ENCODE peak calls at places on chromosomes 7 and 10, in five cellular contexts. One of them, this sample, is unnamed.

GRCh38 chr10:60044221-60044620 is 137.9 kb upstream of the CCDC6 start:
- DNase-seq in progenitor cell of endocrine pancreas: no peak
- DNase-seq in foreskin fibroblast: peak; percentile 28
- DNase-seq in stimulated activated CD8-positive, alpha-beta memory T cell treated with anti-CD3 and anti-CD28 coated beads, Interleukin-15, amount 100 ng/mL, for 24 hours: no peak
- DNase-seq in NCI-H2107: no peak
- DNase-seq in this sample: peak; percentile 38

GRCh38 chr10:100009793-100010676 is at the start of gene DNMBP:
- DNase-seq in progenitor cell of endocrine pancreas: peak; percentile 79
- DNase-seq in stimulated activated CD8-positive, alpha-beta memory T cell treated with anti-CD3 and anti-CD28 coated beads, Interleukin-15, amount 100 ng/mL, for 24 hours: peak; percentile 69
- DNase-seq in NCI-H2107: peak; percentile 9
- DNase-seq in foreskin fibroblast: peak; percentile 87
- DNase-seq in this sample: peak; percentile 66

GRCh38 chr7:134415700-134416099 is 43.2 kb downstream of the AKR1B1 start:
- DNase-seq in stimulated activated CD8-positive, alpha-beta memory T cell treated with anti-CD3 and anti-CD28 coated beads, Interleukin-15, amount 100 ng/mL, for 24 hours: no peak
- DNase-seq in foreskin fibroblast: peak; percentile 15
- DNase-seq in NCI-H2107: no peak
- DNase-seq in progenitor cell of endocrine pancreas: no peak
- DNase-seq in this sample: no peak

GRCh38 chr10:72088879-72089585 is 681 bp upstream of the SPOCK2 start:
- DNase-seq in NCI-H2107: no peak
- DNase-seq in foreskin fibroblast: peak; percentile 37
- DNase-seq in progenitor cell of endocrine pancreas: no peak
- DNase-seq in stimulated activated CD8-positive, alpha-beta memory T cell treated with anti-CD3 and anti-CD28 coated beads, Interleukin-15, amount 100 ng/mL, for 24 hours: no peak
- DNase-seq in this sample: peak; percentile 3

GRCh38 chr7:7201583-7202374 is 19.4 kb downstream of the C1GALT1 start:
- DNase-seq in foreskin fibroblast: no peak
- DNase-seq in NCI-H2107: peak; percentile 29
- DNase-seq in stimulated activated CD8-positive, alpha-beta memory T cell treated with anti-CD3 and anti-CD28 coated beads, Interleukin-15, amount 100 ng/mL, for 24 hours: no peak
- DNase-seq in progenitor cell of endocrine pancreas: no peak
- DNase-seq in this sample: no peak

GRCh38 chr7:18978108-18978495 is 139.3 kb downstream of the TWIST1 start:
- DNase-seq in NCI-H2107: no peak
- DNase-seq in stimulated activated CD8-positive, alpha-beta memory T cell treated with anti-CD3 and anti-CD28 coated beads, Interleukin-15, amount 100 ng/mL, for 24 hours: no peak
- DNase-seq in foreskin fibroblast: peak; percentile 87
- DNase-seq in progenitor cell of endocrine pancreas: no peak
- DNase-seq in this sample: peak; percentile 78

GRCh38 chr10:131949041-131949862 is 32.5 kb downstream of the BNIP3 start:
- DNase-seq in progenitor cell of endocrine pancreas: no peak
- DNase-seq in foreskin fibroblast: no peak
- DNase-seq in NCI-H2107: no peak
- DNase-seq in stimulated activated CD8-positive, alpha-beta memory T cell treated with anti-CD3 and anti-CD28 coated beads, Interleukin-15, amount 100 ng/mL, for 24 hours: no peak
- DNase-seq in this sample: no peak

GRCh38 chr10:366186-366585 is 230.9 kb downstream of the ZMYND11 start:
- DNase-seq in foreskin fibroblast: no peak
- DNase-seq in progenitor cell of endocrine pancreas: no peak
- DNase-seq in NCI-H2107: no peak
- DNase-seq in stimulated activated CD8-positive, alpha-beta memory T cell treated with anti-CD3 and anti-CD28 coated beads, Interleukin-15, amount 100 ng/mL, for 24 hours: no peak
- DNase-seq in this sample: no peak

GRCh38 chr7:135650831-135651573 is 11.3 kb upstream of the STMP1 start:
- DNase-seq in NCI-H2107: no peak
- DNase-seq in stimulated activated CD8-positive, alpha-beta memory T cell treated with anti-CD3 and anti-CD28 coated beads, Interleukin-15, amount 100 ng/mL, for 24 hours: no peak
- DNase-seq in progenitor cell of endocrine pancreas: no peak
- DNase-seq in foreskin fibroblast: peak; percentile 83
- DNase-seq in this sample: peak; percentile 77

GRCh38 chr7:117403737-117404136 is 23.6 kb downstream of the ASZ1 start:
- DNase-seq in NCI-H2107: no peak
- DNase-seq in stimulated activated CD8-positive, alpha-beta memory T cell treated with anti-CD3 and anti-CD28 coated beads, Interleukin-15, amount 100 ng/mL, for 24 hours: no peak
- DNase-seq in foreskin fibroblast: no peak
- DNase-seq in progenitor cell of endocrine pancreas: no peak
- DNase-seq in this sample: no peak

GRCh38 chr7:96304573-96304972 is 17.3 kb downstream of the SLC25A13 start:
- DNase-seq in NCI-H2107: no peak
- DNase-seq in progenitor cell of endocrine pancreas: no peak
- DNase-seq in stimulated activated CD8-positive, alpha-beta memory T cell treated with anti-CD3 and anti-CD28 coated beads, Interleukin-15, amount 100 ng/mL, for 24 hours: no peak
- DNase-seq in foreskin fibroblast: no peak
- DNase-seq in this sample: no peak

GRCh38 chr10:104323085-104323484 is 15.2 kb downstream of the ITPRIP start:
- DNase-seq in NCI-H2107: no peak
- DNase-seq in progenitor cell of endocrine pancreas: no peak
- DNase-seq in foreskin fibroblast: no peak
- DNase-seq in stimulated activated CD8-positive, alpha-beta memory T cell treated with anti-CD3 and anti-CD28 coated beads, Interleukin-15, amount 100 ng/mL, for 24 hours: no peak
- DNase-seq in this sample: no peak

GRCh38 chr10:61541960-61542359 is 88.8 kb upstream of the TMEM26 start:
- DNase-seq in stimulated activated CD8-positive, alpha-beta memory T cell treated with anti-CD3 and anti-CD28 coated beads, Interleukin-15, amount 100 ng/mL, for 24 hours: no peak
- DNase-seq in foreskin fibroblast: no peak
- DNase-seq in NCI-H2107: no peak
- DNase-seq in progenitor cell of endocrine pancreas: no peak
- DNase-seq in this sample: no peak

GRCh38 chr7:374706-375490 is 84.9 kb downstream of the FOXL3 start:
- DNase-seq in progenitor cell of endocrine pancreas: peak; percentile 5
- DNase-seq in foreskin fibroblast: no peak
- DNase-seq in NCI-H2107: no peak
- DNase-seq in stimulated activated CD8-positive, alpha-beta memory T cell treated with anti-CD3 and anti-CD28 coated beads, Interleukin-15, amount 100 ng/mL, for 24 hours: no peak
- DNase-seq in this sample: no peak

GRCh38 chr7:949021-949934 is 5.2 kb downstream of the ADAP1 start:
- DNase-seq in progenitor cell of endocrine pancreas: no peak
- DNase-seq in NCI-H2107: no peak
- DNase-seq in stimulated activated CD8-positive, alpha-beta memory T cell treated with anti-CD3 and anti-CD28 coated beads, Interleukin-15, amount 100 ng/mL, for 24 hours: no peak
- DNase-seq in foreskin fibroblast: no peak
- DNase-seq in this sample: no peak

GRCh38 chr7:15737586-15737985 is 51.1 kb upstream of the MEOX2 start:
- DNase-seq in NCI-H2107: no peak
- DNase-seq in foreskin fibroblast: no peak
- DNase-seq in stimulated activated CD8-positive, alpha-beta memory T cell treated with anti-CD3 and anti-CD28 coated beads, Interleukin-15, amount 100 ng/mL, for 24 hours: no peak
- DNase-seq in progenitor cell of endocrine pancreas: no peak
- DNase-seq in this sample: no peak

GRCh38 chr10:113219446-113219845 is 269.4 kb downstream of the TCF7L2 start:
- DNase-seq in foreskin fibroblast: no peak
- DNase-seq in progenitor cell of endocrine pancreas: no peak
- DNase-seq in NCI-H2107: no peak
- DNase-seq in stimulated activated CD8-positive, alpha-beta memory T cell treated with anti-CD3 and anti-CD28 coated beads, Interleukin-15, amount 100 ng/mL, for 24 hours: no peak
- DNase-seq in this sample: no peak

GRCh38 chr7:137954614-137955013 is 47.3 kb downstream of the CREB3L2 start:
- DNase-seq in stimulated activated CD8-positive, alpha-beta memory T cell treated with anti-CD3 and anti-CD28 coated beads, Interleukin-15, amount 100 ng/mL, for 24 hours: no peak
- DNase-seq in foreskin fibroblast: no peak
- DNase-seq in progenitor cell of endocrine pancreas: no peak
- DNase-seq in NCI-H2107: no peak
- DNase-seq in this sample: no peak

GRCh38 chr10:60707841-60708240 is 70.4 kb upstream of the CDK1 start:
- DNase-seq in foreskin fibroblast: no peak
- DNase-seq in stimulated activated CD8-positive, alpha-beta memory T cell treated with anti-CD3 and anti-CD28 coated beads, Interleukin-15, amount 100 ng/mL, for 24 hours: no peak
- DNase-seq in NCI-H2107: no peak
- DNase-seq in progenitor cell of endocrine pancreas: no peak
- DNase-seq in this sample: no peak

GRCh38 chr7:109694122-109694521 is 1124.4 kb downstream of the DNAJB9 start:
- DNase-seq in NCI-H2107: no peak
- DNase-seq in progenitor cell of endocrine pancreas: no peak
- DNase-seq in stimulated activated CD8-positive, alpha-beta memory T cell treated with anti-CD3 and anti-CD28 coated beads, Interleukin-15, amount 100 ng/mL, for 24 hours: no peak
- DNase-seq in foreskin fibroblast: no peak
- DNase-seq in this sample: no peak

GRCh38 chr10:117609095-117609821 is 66.7 kb downstream of the EMX2 start:
- DNase-seq in NCI-H2107: no peak
- DNase-seq in progenitor cell of endocrine pancreas: peak; percentile 27
- DNase-seq in foreskin fibroblast: peak; percentile 57
- DNase-seq in stimulated activated CD8-positive, alpha-beta memory T cell treated with anti-CD3 and anti-CD28 coated beads, Interleukin-15, amount 100 ng/mL, for 24 hours: no peak
- DNase-seq in this sample: peak; percentile 83

GRCh38 chr7:49800031-49800430 is 26.6 kb downstream of the VWC2 start:
- DNase-seq in foreskin fibroblast: no peak
- DNase-seq in NCI-H2107: no peak
- DNase-seq in progenitor cell of endocrine pancreas: no peak
- DNase-seq in stimulated activated CD8-positive, alpha-beta memory T cell treated with anti-CD3 and anti-CD28 coated beads, Interleukin-15, amount 100 ng/mL, for 24 hours: no peak
- DNase-seq in this sample: no peak

GRCh38 chr10:93493162-93493561 is 3.2 kb upstream of the CEP55 start:
- DNase-seq in foreskin fibroblast: no peak
- DNase-seq in stimulated activated CD8-positive, alpha-beta memory T cell treated with anti-CD3 and anti-CD28 coated beads, Interleukin-15, amount 100 ng/mL, for 24 hours: no peak
- DNase-seq in NCI-H2107: no peak
- DNase-seq in progenitor cell of endocrine pancreas: no peak
- DNase-seq in this sample: no peak

GRCh38 chr7:31857178-31857577 is 170.2 kb downstream of the PPP1R17 start:
- DNase-seq in NCI-H2107: no peak
- DNase-seq in foreskin fibroblast: no peak
- DNase-seq in progenitor cell of endocrine pancreas: no peak
- DNase-seq in stimulated activated CD8-positive, alpha-beta memory T cell treated with anti-CD3 and anti-CD28 coated beads, Interleukin-15, amount 100 ng/mL, for 24 hours: no peak
- DNase-seq in this sample: no peak

GRCh38 chr10:71933651-71934050 is 30.5 kb upstream of the CHST3 start:
- DNase-seq in stimulated activated CD8-positive, alpha-beta memory T cell treated with anti-CD3 and anti-CD28 coated beads, Interleukin-15, amount 100 ng/mL, for 24 hours: no peak
- DNase-seq in progenitor cell of endocrine pancreas: no peak
- DNase-seq in NCI-H2107: no peak
- DNase-seq in foreskin fibroblast: no peak
- DNase-seq in this sample: no peak

GRCh38 chr10:47421057-47421952 is 37.2 kb upstream of the ZNF488 start:
- DNase-seq in foreskin fibroblast: peak; percentile 50
- DNase-seq in progenitor cell of endocrine pancreas: no peak
- DNase-seq in NCI-H2107: no peak
- DNase-seq in stimulated activated CD8-positive, alpha-beta memory T cell treated with anti-CD3 and anti-CD28 coated beads, Interleukin-15, amount 100 ng/mL, for 24 hours: no peak
- DNase-seq in this sample: no peak

GRCh38 chr10:104387130-104387888 is 33.7 kb downstream of the CFAP58 start:
- DNase-seq in progenitor cell of endocrine pancreas: no peak
- DNase-seq in stimulated activated CD8-positive, alpha-beta memory T cell treated with anti-CD3 and anti-CD28 coated beads, Interleukin-15, amount 100 ng/mL, for 24 hours: no peak
- DNase-seq in NCI-H2107: no peak
- DNase-seq in foreskin fibroblast: no peak
- DNase-seq in this sample: no peak

GRCh38 chr7:158976468-158976848 is 120.1 kb downstream of the DYNC2I1 start:
- DNase-seq in stimulated activated CD8-positive, alpha-beta memory T cell treated with anti-CD3 and anti-CD28 coated beads, Interleukin-15, amount 100 ng/mL, for 24 hours: no peak
- DNase-seq in foreskin fibroblast: peak; percentile 3
- DNase-seq in progenitor cell of endocrine pancreas: no peak
- DNase-seq in NCI-H2107: no peak
- DNase-seq in this sample: no peak

GRCh38 chr7:142882338-142882678 is 3.2 kb downstream of the TRPV6 start:
- DNase-seq in progenitor cell of endocrine pancreas: no peak
- DNase-seq in stimulated activated CD8-positive, alpha-beta memory T cell treated with anti-CD3 and anti-CD28 coated beads, Interleukin-15, amount 100 ng/mL, for 24 hours: no peak
- DNase-seq in foreskin fibroblast: no peak
- DNase-seq in NCI-H2107: no peak
- DNase-seq in this sample: no peak

GRCh38 chr10:86340176-86340990 is 26.2 kb downstream of the GRID1 start:
- DNase-seq in stimulated activated CD8-positive, alpha-beta memory T cell treated with anti-CD3 and anti-CD28 coated beads, Interleukin-15, amount 100 ng/mL, for 24 hours: no peak
- DNase-seq in progenitor cell of endocrine pancreas: no peak
- DNase-seq in foreskin fibroblast: no peak
- DNase-seq in NCI-H2107: no peak
- DNase-seq in this sample: no peak

GRCh38 chr7:125573131-125573530 is 643.5 kb upstream of the POT1 start:
- DNase-seq in NCI-H2107: no peak
- DNase-seq in foreskin fibroblast: no peak
- DNase-seq in stimulated activated CD8-positive, alpha-beta memory T cell treated with anti-CD3 and anti-CD28 coated beads, Interleukin-15, amount 100 ng/mL, for 24 hours: no peak
- DNase-seq in progenitor cell of endocrine pancreas: no peak
- DNase-seq in this sample: no peak

GRCh38 chr10:71633935-71634334 is 85.6 kb downstream of the C10orf105 start:
- DNase-seq in NCI-H2107: no peak
- DNase-seq in stimulated activated CD8-positive, alpha-beta memory T cell treated with anti-CD3 and anti-CD28 coated beads, Interleukin-15, amount 100 ng/mL, for 24 hours: no peak
- DNase-seq in foreskin fibroblast: no peak
- DNase-seq in progenitor cell of endocrine pancreas: no peak
- DNase-seq in this sample: no peak

GRCh38 chr7:240887-241421 is 48.6 kb downstream of the FAM20C start:
- DNase-seq in NCI-H2107: no peak
- DNase-seq in stimulated activated CD8-positive, alpha-beta memory T cell treated with anti-CD3 and anti-CD28 coated beads, Interleukin-15, amount 100 ng/mL, for 24 hours: no peak
- DNase-seq in foreskin fibroblast: no peak
- DNase-seq in progenitor cell of endocrine pancreas: no peak
- DNase-seq in this sample: no peak

GRCh38 chr7:12569673-12570072 is 847 bp upstream of the SCIN start:
- DNase-seq in stimulated activated CD8-positive, alpha-beta memory T cell treated with anti-CD3 and anti-CD28 coated beads, Interleukin-15, amount 100 ng/mL, for 24 hours: no peak
- DNase-seq in foreskin fibroblast: no peak
- DNase-seq in progenitor cell of endocrine pancreas: no peak
- DNase-seq in NCI-H2107: no peak
- DNase-seq in this sample: no peak

GRCh38 chr10:63866747-63867140 is 345.5 kb downstream of the REEP3 start:
- DNase-seq in NCI-H2107: no peak
- DNase-seq in progenitor cell of endocrine pancreas: no peak
- DNase-seq in stimulated activated CD8-positive, alpha-beta memory T cell treated with anti-CD3 and anti-CD28 coated beads, Interleukin-15, amount 100 ng/mL, for 24 hours: no peak
- DNase-seq in foreskin fibroblast: peak; percentile 4
- DNase-seq in this sample: no peak

GRCh38 chr10:317219-317868 is 182.1 kb downstream of the ZMYND11 start:
- DNase-seq in foreskin fibroblast: peak; percentile 77
- DNase-seq in progenitor cell of endocrine pancreas: no peak
- DNase-seq in stimulated activated CD8-positive, alpha-beta memory T cell treated with anti-CD3 and anti-CD28 coated beads, Interleukin-15, amount 100 ng/mL, for 24 hours: no peak
- DNase-seq in NCI-H2107: no peak
- DNase-seq in this sample: peak; percentile 38

This sample was measured in GM04504.